ENCODE peak calls at places on chromosomes 4 and X, in ten cellular contexts. A, V, F, R, C, I, Z, D, N and J are unnamed samples.

GRCh38 chr4:113673450-113673849 is 88.1 kb downstream of the CAMK2D start:
- DNase-seq in A (no peak), V (no peak), F (no peak), R (no peak), C (no peak), I (peak; percentile 17), Z (peak; percentile 75), D (no peak), N (peak; percentile 11), J (no peak)

GRCh38 chr4:25563071-25563564 is 92.5 kb upstream of the SLC34A2 start:
- DNase-seq in A (no peak), V (no peak), F (no peak), R (peak; percentile 20), C (no peak), I (no peak), Z (peak; percentile 21), D (peak; percentile 63), N (peak; percentile 40), J (no peak)

GRCh38 chrX:10759400-10759799 is 139.0 kb upstream of the MID1 start:
- DNase-seq in A (no peak), V (no peak), F (no peak), R (no peak), C (no peak), I (no peak), Z (peak; percentile 51), D (no peak), N (no peak), J (no peak)

GRCh38 chr4:38237139-38237538 is 276.9 kb downstream of the PTTG2 start:
- DNase-seq in A (no peak), V (peak; percentile 40), F (peak; percentile 77), R (no peak), C (peak; percentile 51), I (no peak), Z (no peak), D (no peak), N (no peak), J (no peak)

GRCh38 chr4:125140966-125141495 is 173.7 kb upstream of the FAT4 start:
- DNase-seq in A (no peak), V (no peak), F (no peak), R (no peak), C (no peak), I (no peak), Z (no peak), D (no peak), N (no peak), J (no peak)

GRCh38 chr4:168511780-168512467 is 15.1 kb downstream of the PALLD start:
- DNase-seq in A (no peak), V (no peak), F (no peak), R (no peak), C (no peak), I (no peak), Z (no peak), D (no peak), N (no peak), J (no peak)

GRCh38 chr4:2660596-2661211 is 95.4 kb downstream of the TNIP2 start:
- DNase-seq in A (no peak), V (no peak), F (no peak), R (no peak), C (no peak), I (no peak), Z (no peak), D (no peak), N (no peak), J (no peak)

GRCh38 chr4:141027421-141027820 is 105.8 kb downstream of the RNF150 start:
- DNase-seq in A (no peak), V (no peak), F (no peak), R (no peak), C (no peak), I (no peak), Z (no peak), D (peak; percentile 21), N (no peak), J (no peak)

GRCh38 chr4:85905761-85906160 is 430.8 kb downstream of the ARHGAP24 start:
- DNase-seq in A (no peak), V (peak; percentile 19), F (no peak), R (no peak), C (no peak), I (no peak), Z (no peak), D (no peak), N (no peak), J (no peak)

GRCh38 chrX:154738013-154738738 is 12.7 kb downstream of the GAB3 start:
- DNase-seq in A (no peak), V (no peak), F (peak; percentile 55), R (no peak), C (no peak), I (peak; percentile 42), Z (no peak), D (no peak), N (no peak), J (no peak)

GRCh38 chrX:12548746-12549145 is 242.5 kb upstream of the PRPS2 start:
- DNase-seq in A (peak; percentile 23), V (peak; percentile 9), F (no peak), R (no peak), C (no peak), I (no peak), Z (peak; percentile 19), D (no peak), N (peak; percentile 71), J (no peak)

GRCh38 chr4:8192748-8193738 is 6.0 kb upstream of the SH3TC1 start:
- DNase-seq in A (no peak), V (peak; percentile 82), F (peak; percentile 60), R (no peak), C (peak; percentile 78), I (no peak), Z (peak; percentile 54), D (peak; percentile 72), N (no peak), J (peak; percentile 94)

GRCh38 chr4:101367201-101367600 is 19.9 kb upstream of the PPP3CA start:
- DNase-seq in A (no peak), V (no peak), F (no peak), R (no peak), C (no peak), I (no peak), Z (peak; percentile 14), D (no peak), N (no peak), J (no peak)

GRCh38 chrX:20727447-20727846 is 460.7 kb upstream of the RPS6KA3 start:
- DNase-seq in A (no peak), V (peak; percentile 22), F (no peak), R (no peak), C (no peak), I (no peak), Z (no peak), D (no peak), N (no peak), J (no peak)

GRCh38 chr4:93183589-93183988 is 645.0 kb upstream of the ATOH1 start:
- DNase-seq in A (no peak), V (peak; percentile 64), F (no peak), R (no peak), C (no peak), I (no peak), Z (no peak), D (no peak), N (no peak), J (no peak)

GRCh38 chr4:140718240-140718639 is 37.9 kb downstream of the TBC1D9 start:
- DNase-seq in A (no peak), V (no peak), F (no peak), R (no peak), C (no peak), I (no peak), Z (no peak), D (no peak), N (no peak), J (no peak)

GRCh38 chr4:168390041-168390440 is 71.5 kb upstream of the DDX60 start:
- DNase-seq in A (no peak), V (no peak), F (no peak), R (no peak), C (no peak), I (no peak), Z (no peak), D (no peak), N (no peak), J (no peak)

GRCh38 chrX:118220509-118220908 is 103.9 kb upstream of the KLHL13 start:
- DNase-seq in A (no peak), V (no peak), F (no peak), R (no peak), C (no peak), I (no peak), Z (no peak), D (no peak), N (no peak), J (no peak)

GRCh38 chr4:31241504-31241903 is 521.3 kb downstream of the PCDH7 start:
- DNase-seq in A (no peak), V (no peak), F (no peak), R (no peak), C (no peak), I (no peak), Z (no peak), D (no peak), N (no peak), J (no peak)

GRCh38 chrX:56797966-56798711 is 69.1 kb downstream of the NBDY start:
- DNase-seq in A (no peak), V (no peak), F (no peak), R (no peak), C (peak; percentile 35), I (no peak), Z (no peak), D (no peak), N (no peak), J (no peak)